ENCODE peak calls at places on chromosomes 6 and 20, in six cellular contexts. T, R, K, H, X and Z are unnamed samples.
A peak's percentile ranks its signal among the peaks of the same experiment; 100 is the strongest.

GRCh38 chr6:69801711-69802110 is 4.9 kb upstream of the LMBRD1 start:
- DNase-seq in R (no peak), H (no peak), X (no peak), T (no peak), K (no peak), Z (no peak)

GRCh38 chr6:5163233-5163632 is 78.1 kb downstream of the PPP1R3G start:
- DNase-seq in R (no peak), X (no peak), H (no peak), T (no peak), K (no peak), Z (no peak)

GRCh38 chr6:62891065-62891647 is 320.1 kb upstream of the FKBP1C start:
- DNase-seq in X (no peak), H (no peak), K (peak; percentile 43), R (no peak), T (no peak), Z (no peak)

GRCh38 chr20:29873946-29874345 is 1383.5 kb upstream of the DEFB115 start:
- DNase-seq in R (peak; percentile 55), T (peak; percentile 84), K (peak; percentile 79), X (peak; percentile 35), H (peak; percentile 85), Z (no peak)

GRCh38 chr6:109165392-109165964 is 70.2 kb downstream of the CEP57L1 start:
- DNase-seq in K (peak; percentile 70), X (no peak), T (no peak), R (no peak), H (peak; percentile 62), Z (no peak)

GRCh38 chr6:90458353-90459224 is 128.3 kb downstream of the MAP3K7 start:
- DNase-seq in H (peak; percentile 49), K (no peak), T (no peak), R (no peak), X (no peak), Z (no peak)

GRCh38 chr6:128069180-128069579 is 168.3 kb upstream of the THEMIS start:
- DNase-seq in H (no peak), X (no peak), R (no peak), T (no peak), K (no peak), Z (no peak)

GRCh38 chr6:128713461-128713860 is 169.5 kb upstream of the LAMA2 start:
- DNase-seq in R (no peak), T (no peak), X (no peak), K (no peak), H (no peak), Z (no peak)

GRCh38 chr20:61166324-61166723 is 85.7 kb upstream of the CDH4 start:
- DNase-seq in X (no peak), K (no peak), H (no peak), R (no peak), T (no peak), Z (no peak)

GRCh38 chr6:5525209-5525608 is 263.9 kb downstream of the FARS2 start:
- DNase-seq in K (peak; percentile 19), H (no peak), R (no peak), T (no peak), X (no peak), Z (no peak)

GRCh38 chr6:85006362-85006761 is 242.0 kb upstream of the TBX18 start:
- DNase-seq in T (no peak), H (no peak), K (no peak), R (no peak), X (no peak), Z (no peak)

GRCh38 chr6:84059082-84059481 is 25.5 kb downstream of the MRAP2 start:
- DNase-seq in K (no peak), X (no peak), H (no peak), R (no peak), T (no peak), Z (no peak)

GRCh38 chr6:26118999-26119398 is 31.8 kb downstream of the HFE start:
- DNase-seq in R (no peak), X (no peak), H (no peak), K (no peak), T (no peak), Z (no peak)

GRCh38 chr6:14396826-14397517 is 279.4 kb downstream of the CD83 start:
- DNase-seq in X (no peak), T (peak; percentile 46), H (no peak), R (no peak), K (no peak), Z (no peak)

GRCh38 chr20:15039088-15039762 is 701.8 kb upstream of the FLRT3 start:
- DNase-seq in K (no peak), H (no peak), T (no peak), R (no peak), X (no peak), Z (no peak)

GRCh38 chr6:135780326-135780725 is 71.2 kb upstream of the PDE7B start:
- DNase-seq in R (no peak), H (no peak), K (no peak), T (no peak), X (no peak), Z (no peak)

GRCh38 chr20:40564997-40565680 is 123.9 kb downstream of the MAFB start:
- DNase-seq in R (no peak), K (peak; percentile 64), X (no peak), H (no peak), T (no peak), Z (no peak)

GRCh38 chr6:38192486-38192885 is 373.0 kb downstream of the ZFAND3 start:
- DNase-seq in R (no peak), H (no peak), X (no peak), K (no peak), T (no peak), Z (no peak)

GRCh38 chr20:40683221-40683893 is 5.7 kb downstream of the MAFB start:
- DNase-seq in H (peak; percentile 85), X (no peak), R (peak; percentile 45), T (peak; percentile 69), K (peak; percentile 67), Z (no peak)

GRCh38 chr6:169864148-169865030 is 113.0 kb downstream of the ERMARD start:
- DNase-seq in X (peak; percentile 45), R (no peak), T (no peak), H (no peak), K (no peak), Z (no peak)

GRCh38 chr20:25072226-25072811 is 9.6 kb downstream of the VSX1 start:
- DNase-seq in T (no peak), R (no peak), X (no peak), H (no peak), K (no peak), Z (no peak)

DNA sequence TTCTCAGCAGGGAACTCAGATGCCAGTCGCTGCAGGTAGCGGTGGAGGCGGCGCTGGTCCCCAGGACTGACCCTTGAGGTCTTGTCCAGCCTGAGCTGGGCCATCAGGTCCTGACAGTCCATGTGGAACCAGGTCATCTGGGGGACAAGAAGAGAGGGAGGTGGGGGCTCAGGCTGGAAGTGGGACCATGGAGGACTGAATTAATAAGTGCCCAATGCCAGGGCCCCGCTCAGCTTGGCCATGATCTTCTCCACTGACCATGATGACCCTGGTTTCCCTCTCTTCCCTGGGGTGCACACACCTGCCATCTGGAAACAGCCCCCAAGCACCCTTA is 47.0 kb downstream of the KIAA1755 start:
- DNase-seq in R (no peak), T (no peak), H (no peak), X (no peak), K (no peak), Z (no peak)
- H3K4me1 ChIP-seq in R (peaks cover 23% of the 10 kb centered on the region), T (no peaks in the 10 kb centered on the region), H (peaks cover 11% of the 10 kb centered on the region), X (no peaks in the 10 kb centered on the region), K (peaks cover 7% of the 10 kb centered on the region), Z (peaks cover 11% of the 10 kb centered on the region)

DNA sequence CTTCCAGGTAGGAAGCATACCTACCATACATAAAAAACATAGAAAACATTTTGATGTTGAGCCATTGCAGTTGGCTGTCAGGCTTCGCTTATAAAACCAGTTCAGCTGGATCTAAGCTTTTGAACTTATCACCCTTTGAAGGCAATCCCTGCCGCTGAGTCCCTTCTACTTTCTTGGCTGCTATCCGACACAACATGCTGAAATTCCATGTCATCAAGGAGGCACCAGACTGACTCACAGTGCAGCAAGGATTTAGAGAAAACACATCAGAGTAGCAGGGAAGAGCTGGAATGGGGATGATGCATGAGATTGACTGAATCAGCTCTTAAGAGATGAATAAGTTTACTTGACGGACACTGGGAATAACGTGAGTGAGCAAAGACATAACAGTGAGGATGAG is 135.0 kb upstream of the MAN1A1 start:
- DNase-seq in R (no peak), H (no peak), X (no peak), K (peak; percentile 62), T (no peak), Z (no peak)
- H3K4me1 ChIP-seq in R (no peaks in the 10 kb centered on the region), H (no peaks in the 10 kb centered on the region), X (peaks cover 18% of the 10 kb centered on the region), K (peaks cover 10% of the 10 kb centered on the region), T (no peaks in the 10 kb centered on the region), Z (no peaks in the 10 kb centered on the region)

DNA sequence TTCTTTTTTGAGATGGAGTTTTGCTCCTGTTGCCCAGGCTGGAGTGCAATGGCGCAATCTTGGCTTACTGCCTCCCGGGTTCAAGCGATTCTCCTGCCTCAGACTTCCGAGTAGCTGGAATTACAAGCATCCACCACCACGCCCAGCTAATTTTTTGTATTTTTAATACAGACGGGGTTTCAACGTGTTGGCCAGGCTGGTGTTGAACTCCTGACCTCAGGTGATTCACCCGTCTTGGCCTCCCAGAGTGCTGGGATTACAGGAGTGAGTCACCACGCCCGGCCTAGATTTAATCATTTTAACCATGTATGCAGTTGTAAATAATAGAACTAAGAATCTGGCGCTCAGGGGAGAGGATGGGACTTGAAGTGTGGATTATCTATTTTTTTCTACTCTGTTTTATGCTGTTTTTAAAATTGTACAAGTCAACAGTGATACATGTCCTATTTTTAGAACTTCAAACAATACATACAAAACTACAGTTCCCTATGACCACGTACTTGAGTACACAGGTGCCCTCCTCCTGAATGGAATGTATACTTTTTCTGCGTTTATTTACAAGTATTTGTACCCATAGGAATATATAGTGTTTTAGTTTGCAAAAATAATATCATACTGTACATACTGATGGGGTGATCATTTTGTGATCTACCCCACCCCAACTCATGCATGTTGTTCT is 27.8 kb downstream of the ITCH start:
- DNase-seq in R (no peak), X (no peak), H (no peak), T (peak; percentile 50), K (peak; percentile 63), Z (no peak)
- H3K4me1 ChIP-seq in R (peaks cover 47% of the 10 kb centered on the region), X (peaks cover 14% of the 10 kb centered on the region), H (peaks cover 2% of the 10 kb centered on the region), T (peaks cover 33% of the 10 kb centered on the region), K (peaks cover 3% of the 10 kb centered on the region), Z (no peaks in the 10 kb centered on the region)

GRCh38 chr20:62921119-62921687 is 5.1 kb downstream of the DIDO1 start:
- DNase-seq in R (no peak), T (peak; percentile 56), H (peak; percentile 61), K (peak; percentile 85), X (no peak), Z (no peak)
- H3K4me1 ChIP-seq in R (peaks cover 87% of the 10 kb centered on the region), T (peaks cover 91% of the 10 kb centered on the region), H (peaks cover 23% of the 10 kb centered on the region), K (peaks cover 54% of the 10 kb centered on the region), X (peaks cover 55% of the 10 kb centered on the region), Z (peaks cover 7% of the 10 kb centered on the region)

GRCh38 chr20:32891491-32891890 is 32.8 kb downstream of the EFCAB8 start:
- DNase-seq in T (no peak), H (no peak), R (no peak), X (no peak), K (no peak), Z (no peak)
- H3K4me1 ChIP-seq in T (no peaks in the 10 kb centered on the region), H (no peaks in the 10 kb centered on the region), R (no peaks in the 10 kb centered on the region), X (no peaks in the 10 kb centered on the region), K (no peaks in the 10 kb centered on the region), Z (peaks cover 9% of the 10 kb centered on the region)

GRCh38 chr6:142896732-142897131 is 48.2 kb downstream of the HIVEP2 start:
- DNase-seq in H (no peak), T (no peak), R (no peak), X (no peak), K (no peak), Z (no peak)
- H3K4me1 ChIP-seq in H (peaks cover 13% of the 10 kb centered on the region), T (no peaks in the 10 kb centered on the region), R (peaks cover 15% of the 10 kb centered on the region), X (no peaks in the 10 kb centered on the region), K (no peaks in the 10 kb centered on the region), Z (no peaks in the 10 kb centered on the region)

GRCh38 chr20:63952769-63953168 is 3.4 kb downstream of the UCKL1 start:
- DNase-seq in X (peak; percentile 53), R (no peak), H (peak; percentile 55), T (no peak), K (no peak), Z (no peak)
- H3K4me1 ChIP-seq in X (peaks cover 75% of the 10 kb centered on the region), R (peaks cover 90% of the 10 kb centered on the region), H (peaks cover 13% of the 10 kb centered on the region), T (peaks cover 85% of the 10 kb centered on the region), K (peaks cover 26% of the 10 kb centered on the region), Z (peaks cover 49% of the 10 kb centered on the region)